ENCODE peak calls at places on chromosomes 12 and 14, in five cellular contexts. One of them, this sample, is unnamed.
A peak's percentile ranks its signal among the peaks of the same experiment; 100 is the strongest.

GRCh38 chr14:68696721-68697495 is 96.0 kb downstream of the ZFP36L1 start:
- DNase-seq in HEK293T: no peak
- DNase-seq in H1: no peak
- DNase-seq in HepG2: no peak
- DNase-seq in GM12878: no peak
- DNase-seq in this sample: no peak

GRCh38 chr12:123267991-123268843 is 3.4 kb downstream of the CDK2AP1 start:
- DNase-seq in HEK293T: no peak
- DNase-seq in HepG2: no peak
- DNase-seq in GM12878: no peak
- DNase-seq in H1: no peak
- DNase-seq in this sample: no peak

GRCh38 chr12:1131811-1132224 is 140.8 kb downstream of the ERC1 start:
- DNase-seq in HEK293T: no peak
- DNase-seq in GM12878: no peak
- DNase-seq in HepG2: no peak
- DNase-seq in H1: no peak
- DNase-seq in this sample: no peak

GRCh38 chr14:22887260-22887989 is 4.4 kb downstream of the REM2 start:
- DNase-seq in HEK293T: peak; percentile 78
- DNase-seq in HepG2: no peak
- DNase-seq in GM12878: peak; percentile 80
- DNase-seq in H1: no peak
- DNase-seq in this sample: peak; percentile 63

GRCh38 chr12:104049278-104050257 is at the start of gene GLT8D2:
- DNase-seq in GM12878: no peak
- DNase-seq in HepG2: no peak
- DNase-seq in HEK293T: peak; percentile 65
- DNase-seq in H1: no peak
- DNase-seq in this sample: no peak

GRCh38 chr12:75642226-75642625 is 130.8 kb upstream of the KRR1 start:
- DNase-seq in HEK293T: no peak
- DNase-seq in HepG2: no peak
- DNase-seq in GM12878: no peak
- DNase-seq in H1: no peak
- DNase-seq in this sample: no peak

GRCh38 chr12:46553911-46554310 is 181.3 kb upstream of the SLC38A2 start:
- DNase-seq in H1: no peak
- DNase-seq in HEK293T: no peak
- DNase-seq in GM12878: no peak
- DNase-seq in HepG2: no peak
- DNase-seq in this sample: no peak

GRCh38 chr12:54593716-54594115 is 5.3 kb upstream of the PPP1R1A start:
- DNase-seq in GM12878: no peak
- DNase-seq in H1: no peak
- DNase-seq in HEK293T: no peak
- DNase-seq in HepG2: no peak
- DNase-seq in this sample: no peak

GRCh38 chr14:75084513-75084912 is 15.1 kb downstream of the ZC2HC1C start:
- DNase-seq in HEK293T: no peak
- DNase-seq in H1: no peak
- DNase-seq in GM12878: no peak
- DNase-seq in HepG2: no peak
- DNase-seq in this sample: no peak

GRCh38 chr12:26746315-26746714 is 86.7 kb downstream of the ITPR2 start:
- DNase-seq in HepG2: no peak
- DNase-seq in GM12878: no peak
- DNase-seq in HEK293T: no peak
- DNase-seq in H1: no peak
- DNase-seq in this sample: no peak

GRCh38 chr14:85617799-85618198 is 87.9 kb downstream of the FLRT2 start:
- DNase-seq in HepG2: no peak
- DNase-seq in HEK293T: no peak
- DNase-seq in H1: no peak
- DNase-seq in GM12878: no peak
- DNase-seq in this sample: peak; percentile 6

GRCh38 chr12:120532701-120533238 is 1.4 kb upstream of the RNF10 start:
- DNase-seq in GM12878: no peak
- DNase-seq in HepG2: no peak
- DNase-seq in H1: no peak
- DNase-seq in HEK293T: no peak
- DNase-seq in this sample: no peak

GRCh38 chr12:120538281-120539156 is 4.4 kb downstream of the RNF10 start:
- DNase-seq in GM12878: no peak
- DNase-seq in H1: no peak
- DNase-seq in HEK293T: no peak
- DNase-seq in HepG2: peak; percentile 73
- DNase-seq in this sample: no peak

GRCh38 chr12:120534203-120534702 is at the start of gene RNF10:
- DNase-seq in H1: peak; percentile 43
- DNase-seq in HepG2: peak; percentile 84
- DNase-seq in HEK293T: peak; percentile 85
- DNase-seq in GM12878: peak; percentile 68
- DNase-seq in this sample: peak; percentile 86

GRCh38 chr12:120536064-120536791 is 2.1 kb downstream of the RNF10 start:
- DNase-seq in HepG2: peak; percentile 60
- DNase-seq in HEK293T: no peak
- DNase-seq in H1: no peak
- DNase-seq in GM12878: no peak
- DNase-seq in this sample: no peak

DNA sequence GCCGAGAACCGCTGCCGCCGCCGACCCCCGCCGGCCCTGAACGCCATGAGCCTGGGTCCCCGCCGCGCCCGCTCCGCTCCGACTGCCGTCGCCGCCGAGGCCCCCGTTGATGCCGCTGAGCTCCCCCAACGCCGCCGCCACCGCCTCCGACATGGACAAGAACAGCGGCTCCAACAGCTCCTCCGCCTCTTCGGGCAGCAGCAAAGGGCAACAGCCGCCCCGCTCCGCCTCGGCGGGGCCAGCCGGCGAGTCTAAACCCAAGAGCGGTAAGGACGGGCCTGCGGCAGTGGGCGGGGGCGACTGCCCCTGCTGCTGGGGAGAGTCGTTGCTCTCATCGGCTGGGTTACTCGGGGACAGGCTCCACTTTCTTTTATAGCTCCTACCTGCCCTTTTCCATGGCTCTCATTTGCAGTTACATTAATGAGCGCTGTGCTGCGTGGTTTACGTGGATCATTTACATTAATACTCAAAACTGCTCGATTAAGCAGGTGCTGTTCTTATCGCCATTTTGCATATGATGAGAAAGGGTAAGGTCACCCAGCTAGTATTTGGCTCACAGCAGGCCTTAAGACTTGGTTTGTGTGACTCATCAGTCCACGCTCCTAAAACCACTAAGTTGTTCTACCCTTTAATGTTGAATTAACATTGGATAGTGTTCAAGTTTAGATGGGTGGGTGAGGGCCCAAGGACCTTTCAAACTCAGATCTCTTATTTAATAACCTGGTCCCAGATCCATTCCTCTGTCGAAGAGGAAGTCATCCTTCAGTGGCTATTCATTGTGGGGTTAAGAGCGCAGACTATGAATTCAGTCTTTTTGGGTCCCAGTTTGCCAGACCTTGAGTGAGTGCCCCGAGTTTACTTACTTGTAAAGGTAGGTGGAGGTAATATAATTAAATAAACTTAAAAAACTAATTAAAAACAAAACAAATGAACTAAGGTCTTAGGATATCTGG is 823 bp downstream of the RNF10 start:
- DNase-seq in GM12878: no peak
- DNase-seq in H1: no peak
- DNase-seq in HepG2: no peak
- DNase-seq in HEK293T: peak; percentile 67
- DNase-seq in this sample: no peak
- TF ChIP-seq SUZ12 in GM12878: no peak
- TF ChIP-seq SUZ12 in H1: no peak
- TF ChIP-seq SUZ12 in HepG2: no peak
- TF ChIP-seq SUZ12 in HEK293T: no peak
- TF ChIP-seq SUZ12 in this sample: no peak

GRCh38 chr12:70918321-70918720 is 2.2 kb downstream of the PTPRR start:
- DNase-seq in GM12878: no peak
- DNase-seq in H1: no peak
- DNase-seq in HEK293T: no peak
- DNase-seq in HepG2: no peak
- DNase-seq in this sample: no peak

GRCh38 chr12:70919161-70919560 is 1.4 kb downstream of the PTPRR start:
- DNase-seq in HEK293T: no peak
- DNase-seq in H1: no peak
- DNase-seq in GM12878: no peak
- DNase-seq in HepG2: no peak
- DNase-seq in this sample: no peak

GRCh38 chr12:70920251-70920851 is at the start of gene PTPRR:
- DNase-seq in HEK293T: no peak
- DNase-seq in HepG2: no peak
- DNase-seq in H1: no peak
- DNase-seq in GM12878: no peak
- DNase-seq in this sample: peak; percentile 36

GRCh38 chr12:70919597-70920035 is 922 bp downstream of the PTPRR start:
- DNase-seq in H1: no peak
- DNase-seq in GM12878: no peak
- DNase-seq in HEK293T: no peak
- DNase-seq in HepG2: no peak
- DNase-seq in this sample: no peak

GRCh38 chr12:70920891-70921290 is 353 bp upstream of the PTPRR start:
- DNase-seq in HEK293T: no peak
- DNase-seq in GM12878: no peak
- DNase-seq in H1: no peak
- DNase-seq in HepG2: no peak
- DNase-seq in this sample: no peak
- TF ChIP-seq SUZ12 in HEK293T: no peak
- TF ChIP-seq SUZ12 in GM12878: no peak
- TF ChIP-seq SUZ12 in H1: no peak
- TF ChIP-seq SUZ12 in HepG2: no peak
- TF ChIP-seq SUZ12 in this sample: no peak

GRCh38 chr12:108612788-108613282 is 15.0 kb upstream of the TMEM119 start:
- DNase-seq in HepG2: no peak
- DNase-seq in H1: no peak
- DNase-seq in HEK293T: no peak
- DNase-seq in GM12878: no peak
- DNase-seq in this sample: no peak

GRCh38 chr12:108613548-108613947 is 15.7 kb upstream of the TMEM119 start:
- DNase-seq in HEK293T: no peak
- DNase-seq in HepG2: no peak
- DNase-seq in GM12878: no peak
- DNase-seq in H1: no peak
- DNase-seq in this sample: no peak

GRCh38 chr12:108610856-108611605 is 13.1 kb upstream of the TMEM119 start:
- DNase-seq in HEK293T: no peak
- DNase-seq in GM12878: no peak
- DNase-seq in HepG2: no peak
- DNase-seq in H1: no peak
- DNase-seq in this sample: no peak

GRCh38 chr12:108610336-108610815 is 12.5 kb upstream of the TMEM119 start:
- DNase-seq in H1: no peak
- DNase-seq in HepG2: no peak
- DNase-seq in HEK293T: no peak
- DNase-seq in GM12878: no peak
- DNase-seq in this sample: no peak

GRCh38 chr12:108611884-108612415 is 14.1 kb upstream of the TMEM119 start:
- DNase-seq in HEK293T: peak; percentile 56
- DNase-seq in HepG2: peak; percentile 44
- DNase-seq in H1: peak; percentile 53
- DNase-seq in GM12878: no peak
- DNase-seq in this sample: no peak
- TF ChIP-seq SUZ12 in HEK293T: no peak
- TF ChIP-seq SUZ12 in HepG2: no peak
- TF ChIP-seq SUZ12 in H1: no peak
- TF ChIP-seq SUZ12 in GM12878: no peak
- TF ChIP-seq SUZ12 in this sample: no peak

DNA sequence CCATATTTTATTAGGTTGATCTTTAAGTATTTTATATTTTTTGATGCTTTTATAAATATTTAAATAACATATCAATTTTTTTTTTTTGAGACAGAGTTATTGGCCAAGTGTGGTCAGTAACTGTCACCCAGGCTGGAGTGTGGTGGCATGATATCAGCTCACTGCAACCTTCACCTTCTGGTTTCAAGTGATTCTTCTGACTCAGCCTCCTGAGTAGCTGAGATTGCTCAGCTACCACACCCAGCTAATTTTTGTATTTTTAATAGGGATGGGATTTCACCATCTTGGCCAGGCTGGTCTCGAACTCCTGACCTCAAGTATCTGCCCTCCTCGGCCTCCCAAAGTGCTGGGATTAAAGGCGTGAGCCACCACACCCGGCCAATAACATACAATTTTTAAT is 71.1 kb downstream of the FUT8 start:
- DNase-seq in HEK293T: no peak
- DNase-seq in H1: no peak
- DNase-seq in GM12878: no peak
- DNase-seq in HepG2: no peak
- DNase-seq in this sample: no peak
- TF ChIP-seq SUZ12 in HEK293T: no peak
- TF ChIP-seq SUZ12 in H1: no peak
- TF ChIP-seq SUZ12 in GM12878: no peak
- TF ChIP-seq SUZ12 in HepG2: no peak
- TF ChIP-seq SUZ12 in this sample: no peak

DNA sequence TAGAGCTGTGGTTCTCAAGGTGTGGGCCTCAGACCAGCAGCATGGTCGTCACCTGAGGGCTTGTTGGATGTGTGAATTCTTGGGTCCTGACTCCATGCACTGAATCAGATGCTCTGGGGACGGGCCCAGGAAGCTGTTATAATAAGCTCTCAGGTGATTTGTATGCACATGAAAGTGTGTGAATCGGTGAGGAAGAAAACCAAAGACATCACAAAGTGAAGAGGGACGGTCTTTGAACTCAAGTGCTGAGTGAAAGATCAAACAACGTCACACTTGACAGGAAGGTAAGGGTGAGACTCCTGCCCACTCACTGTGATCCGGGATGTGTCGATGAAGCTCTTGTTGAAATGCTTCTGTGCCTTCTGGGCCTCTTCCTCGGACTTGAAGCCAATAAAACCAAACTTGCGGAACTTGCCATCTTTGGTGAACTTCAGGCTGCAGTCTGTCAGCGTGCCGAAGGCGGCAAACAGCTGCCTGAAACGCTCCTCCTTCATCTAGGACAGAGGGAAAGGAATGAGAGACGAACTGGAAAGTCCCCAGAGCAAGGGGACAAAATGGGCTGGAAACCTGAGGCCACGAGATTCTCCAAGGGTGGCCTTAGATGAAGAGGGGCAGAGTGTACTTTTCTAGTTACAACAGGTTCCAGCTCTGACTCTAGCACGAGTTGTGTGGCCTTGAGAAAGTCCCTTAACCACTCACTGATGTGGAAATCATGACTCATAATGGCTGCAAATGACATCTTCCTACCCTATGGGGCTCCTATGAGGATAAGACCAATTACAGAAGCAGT is 4.0 kb downstream of the RBM19 start:
- DNase-seq in H1: no peak
- DNase-seq in HEK293T: no peak
- DNase-seq in HepG2: peak; percentile 20
- DNase-seq in GM12878: peak; percentile 71
- DNase-seq in this sample: no peak
- TF ChIP-seq SUZ12 in H1: no peak
- TF ChIP-seq SUZ12 in HEK293T: no peak
- TF ChIP-seq SUZ12 in HepG2: no peak
- TF ChIP-seq SUZ12 in GM12878: no peak
- TF ChIP-seq SUZ12 in this sample: no peak

GRCh38 chr12:94150483-94151225 is 2.3 kb downstream of the PLXNC1 start:
- DNase-seq in GM12878: no peak
- DNase-seq in H1: no peak
- DNase-seq in HEK293T: no peak
- DNase-seq in HepG2: no peak
- DNase-seq in this sample: no peak
- TF ChIP-seq SUZ12 in GM12878: no peak
- TF ChIP-seq SUZ12 in H1: peak; percentile 68
- TF ChIP-seq SUZ12 in HEK293T: no peak
- TF ChIP-seq SUZ12 in HepG2: no peak
- TF ChIP-seq SUZ12 in this sample: no peak

This sample was measured in NT2/D1.